ENCODE peak calls at places on chromosomes 4 and X, in seven cellular contexts. N is T-cell; O is lung; G is stimulated activated CD4-positive, alpha-beta T cell treated with anti-CD3 and anti-CD28 coated beads, Interleukin-4, amount 100 ng/mL, for 4 hours; Z is EH; Y is cerebellum; B is GM23248. H is an unnamed sample.

GRCh38 chrX:103797691-103798090 is 21.1 kb downstream of the PLP1 start:
- DNase-seq in N (no peak), O (no peak), G (no peak), Z (no peak), Y (no peak), B (peak), H (no peak)

GRCh38 chrX:10174810-10175209 is 18.0 kb downstream of the CLCN4 start:
- DNase-seq in N (no peak), O (no peak), G (no peak), Z (no peak), Y (no peak), B (peak), H (no peak)

GRCh38 chrX:53678667-53679066 is 7.9 kb downstream of the HUWE1 start:
- DNase-seq in N (no peak), O (no peak), G (no peak), Z (peak), Y (no peak), B (peak), H (no peak)

GRCh38 chr4:39614487-39615162 is 24.0 kb downstream of the SMIM14 start:
- DNase-seq in N (no peak), O (no peak), G (no peak), Z (peak), Y (no peak), B (peak), H (no peak)

GRCh38 chr4:161577604-161578301 is 586.0 kb downstream of the FSTL5 start:
- DNase-seq in N (no peak), O (no peak), G (no peak), Z (peak), Y (no peak), B (peak), H (peak)

GRCh38 chr4:73257995-73258667 is 467 bp downstream of the ANKRD17 start:
- DNase-seq in N (peak), O (peak), G (no peak), Z (peak), Y (peak), B (peak), H (no peak)

GRCh38 chrX:102966701-102967100 is 29.6 kb downstream of the RAB40AL start:
- DNase-seq in N (no peak), O (no peak), G (no peak), Z (peak), Y (no peak), B (peak), H (no peak)

GRCh38 chrX:140799216-140799615 is 89.7 kb downstream of the LINC00632 start:
- DNase-seq in N (no peak), O (no peak), G (no peak), Z (no peak), Y (no peak), B (no peak), H (no peak)

GRCh38 chr4:70426789-70427188 is 29.0 kb downstream of the OPRPN start:
- DNase-seq in N (no peak), O (no peak), G (no peak), Z (no peak), Y (no peak), B (no peak), H (no peak)

GRCh38 chr4:125303058-125303457 is 11.7 kb upstream of the FAT4 start:
- DNase-seq in N (no peak), O (no peak), G (no peak), Z (peak), Y (no peak), B (peak), H (no peak)

GRCh38 chr4:155602351-155603140 is 64.1 kb upstream of the GUCY1A1 start:
- DNase-seq in N (no peak), O (no peak), G (no peak), Z (peak), Y (no peak), B (no peak), H (no peak)

GRCh38 chr4:6474053-6474568 is 1.7 kb upstream of the PPP2R2C start:
- DNase-seq in N (no peak), O (no peak), G (no peak), Z (no peak), Y (no peak), B (no peak), H (no peak)

GRCh38 chr4:88008133-88008621 is 742 bp downstream of the PKD2 start:
- DNase-seq in N (no peak), O (no peak), G (peak), Z (peak), Y (peak), B (peak), H (no peak)

GRCh38 chrX:9144643-9145290 is 110.8 kb upstream of the FAM9B start:
- DNase-seq in N (no peak), O (no peak), G (no peak), Z (peak), Y (no peak), B (peak), H (no peak)

GRCh38 chr4:30350288-30350687 is 369.9 kb upstream of the PCDH7 start:
- DNase-seq in N (no peak), O (no peak), G (no peak), Z (no peak), Y (no peak), B (no peak), H (no peak)

GRCh38 chr4:111128327-111128726 is 505.4 kb upstream of the PITX2 start:
- DNase-seq in N (no peak), O (no peak), G (no peak), Z (peak), Y (no peak), B (peak), H (no peak)

GRCh38 chrX:134294548-134294947 is 57.6 kb downstream of the CCDC160 start:
- DNase-seq in N (no peak), O (no peak), G (no peak), Z (peak), Y (no peak), B (peak), H (no peak)

GRCh38 chrX:97210501-97210900 is 326.8 kb downstream of the RPA4 start:
- DNase-seq in N (no peak), O (no peak), G (no peak), Z (no peak), Y (no peak), B (no peak), H (no peak)

GRCh38 chrX:67700607-67701006 is 156.8 kb downstream of the AR start:
- DNase-seq in N (no peak), O (no peak), G (no peak), Z (peak), Y (no peak), B (peak), H (no peak)

GRCh38 chr4:183571350-183572076 is 66.7 kb downstream of the ING2 start:
- DNase-seq in N (no peak), O (peak), G (no peak), Z (peak), Y (no peak), B (peak), H (no peak)

GRCh38 chr4:137414802-137415201 is 117.5 kb downstream of the PCDH18 start:
- DNase-seq in N (no peak), O (no peak), G (no peak), Z (no peak), Y (no peak), B (no peak), H (no peak)

GRCh38 chr4:119697887-119698393 is 69.3 kb upstream of the PDE5A start:
- DNase-seq in N (no peak), O (no peak), G (no peak), Z (no peak), Y (no peak), B (no peak), H (no peak)

GRCh38 chrX:49111846-49112245 is 11.7 kb downstream of the GPKOW start:
- DNase-seq in N (no peak), O (no peak), G (no peak), Z (no peak), Y (peak), B (no peak), H (no peak)

GRCh38 chr4:7381221-7381889 is 53.4 kb downstream of the PSAPL1 start:
- DNase-seq in N (no peak), O (no peak), G (no peak), Z (no peak), Y (no peak), B (peak), H (no peak)

GRCh38 chr4:40388248-40388647 is 53.1 kb downstream of the CHRNA9 start:
- DNase-seq in N (no peak), O (no peak), G (no peak), Z (no peak), Y (no peak), B (no peak), H (no peak)

GRCh38 chr4:40206421-40206820 is 9.6 kb downstream of the RHOH start:
- DNase-seq in N (no peak), O (no peak), G (no peak), Z (no peak), Y (no peak), B (no peak), H (no peak)

GRCh38 chr4:10480616-10481015 is 23.4 kb upstream of the ZNF518B start:
- DNase-seq in N (no peak), O (no peak), G (no peak), Z (no peak), Y (no peak), B (no peak), H (no peak)

GRCh38 chrX:47584714-47585113 is 2.5 kb downstream of the TIMP1 start:
- DNase-seq in N (no peak), O (no peak), G (no peak), Z (no peak), Y (no peak), B (no peak), H (no peak)

GRCh38 chrX:70960728-70961127 is 29.8 kb upstream of the SLC7A3 start:
- DNase-seq in N (no peak), O (no peak), G (no peak), Z (no peak), Y (no peak), B (peak), H (no peak)

GRCh38 chr4:188941524-188942109 is 802.4 kb downstream of the TRIML1 start:
- DNase-seq in N (no peak), O (no peak), G (no peak), Z (peak), Y (no peak), B (peak), H (peak)

GRCh38 chr4:97720869-97721432 is 422.3 kb downstream of the STPG2 start:
- DNase-seq in N (no peak), O (no peak), G (no peak), Z (peak), Y (peak), B (no peak), H (no peak)

GRCh38 chr4:100367451-100367850 is 150.4 kb downstream of the EMCN start:
- DNase-seq in N (no peak), O (no peak), G (no peak), Z (peak), Y (no peak), B (no peak), H (peak)

GRCh38 chrX:118552501-118552900 is 56.9 kb downstream of the DOCK11 start:
- DNase-seq in N (no peak), O (peak), G (no peak), Z (peak), Y (no peak), B (peak), H (no peak)

GRCh38 chrX:156005144-156005543 is 7.6 kb downstream of the IL9R start:
- DNase-seq in N (no peak), O (no peak), G (no peak), Z (no peak), Y (no peak), B (no peak), H (no peak)

GRCh38 chr4:148315049-148315448 is 127.2 kb downstream of the NR3C2 start:
- DNase-seq in N (no peak), O (no peak), G (no peak), Z (peak), Y (no peak), B (no peak), H (no peak)